ENCODE peak calls at places on chromosomes 3 and 15, in eight cellular contexts. One of them, this sample, is unnamed.

GRCh38 chr3:111723293-111723963 is 128.3 kb upstream of the ZBED2 start:
- DNase-seq in cardiac fibroblast: peak
- DNase-seq in NCI-H526 treated with DMSO at 0.1 percent for 48 hours: no peak
- DNase-seq in GM23248: peak
- DNase-seq in NCI-H1092: no peak
- DNase-seq in T1000: no peak
- DNase-seq in GDM1: no peak
- DNase-seq in stimulated activated CD4-positive, alpha-beta T cell treated with anti-CD3 and anti-CD28 coated beads, Interleukin-2, amount 100 ng/mL, for 48 hours: no peak
- DNase-seq in this sample: no peak

GRCh38 chr3:171429635-171430034 is 30.6 kb downstream of the TNIK start:
- DNase-seq in cardiac fibroblast: no peak
- DNase-seq in NCI-H526 treated with DMSO at 0.1 percent for 48 hours: no peak
- DNase-seq in GM23248: no peak
- DNase-seq in NCI-H1092: no peak
- DNase-seq in T1000: no peak
- DNase-seq in GDM1: no peak
- DNase-seq in stimulated activated CD4-positive, alpha-beta T cell treated with anti-CD3 and anti-CD28 coated beads, Interleukin-2, amount 100 ng/mL, for 48 hours: no peak
- DNase-seq in this sample: no peak

GRCh38 chr15:99454941-99455795 is 110.6 kb upstream of the MEF2A start:
- DNase-seq in cardiac fibroblast: peak
- DNase-seq in NCI-H526 treated with DMSO at 0.1 percent for 48 hours: no peak
- DNase-seq in GM23248: peak
- DNase-seq in NCI-H1092: no peak
- DNase-seq in T1000: peak
- DNase-seq in GDM1: no peak
- DNase-seq in stimulated activated CD4-positive, alpha-beta T cell treated with anti-CD3 and anti-CD28 coated beads, Interleukin-2, amount 100 ng/mL, for 48 hours: no peak
- DNase-seq in this sample: no peak

GRCh38 chr15:69713726-69714559 is 261.3 kb downstream of the RPLP1 start:
- DNase-seq in cardiac fibroblast: no peak
- DNase-seq in NCI-H526 treated with DMSO at 0.1 percent for 48 hours: no peak
- DNase-seq in GM23248: no peak
- DNase-seq in NCI-H1092: no peak
- DNase-seq in T1000: no peak
- DNase-seq in GDM1: no peak
- DNase-seq in stimulated activated CD4-positive, alpha-beta T cell treated with anti-CD3 and anti-CD28 coated beads, Interleukin-2, amount 100 ng/mL, for 48 hours: peak
- DNase-seq in this sample: no peak

GRCh38 chr15:77107531-77108355 is 36.8 kb upstream of the TSPAN3 start:
- DNase-seq in cardiac fibroblast: peak
- DNase-seq in NCI-H526 treated with DMSO at 0.1 percent for 48 hours: peak
- DNase-seq in GM23248: peak
- DNase-seq in NCI-H1092: peak
- DNase-seq in T1000: no peak
- DNase-seq in GDM1: no peak
- DNase-seq in stimulated activated CD4-positive, alpha-beta T cell treated with anti-CD3 and anti-CD28 coated beads, Interleukin-2, amount 100 ng/mL, for 48 hours: peak
- DNase-seq in this sample: no peak

GRCh38 chr3:171115667-171116066 is 89.1 kb upstream of the SLC2A2 start:
- DNase-seq in cardiac fibroblast: no peak
- DNase-seq in NCI-H526 treated with DMSO at 0.1 percent for 48 hours: no peak
- DNase-seq in GM23248: peak
- DNase-seq in NCI-H1092: no peak
- DNase-seq in T1000: no peak
- DNase-seq in GDM1: no peak
- DNase-seq in stimulated activated CD4-positive, alpha-beta T cell treated with anti-CD3 and anti-CD28 coated beads, Interleukin-2, amount 100 ng/mL, for 48 hours: no peak
- DNase-seq in this sample: no peak

GRCh38 chr3:190424478-190425439 is 24.9 kb downstream of the TMEM207 start:
- DNase-seq in cardiac fibroblast: peak
- DNase-seq in NCI-H526 treated with DMSO at 0.1 percent for 48 hours: peak
- DNase-seq in GM23248: peak
- DNase-seq in NCI-H1092: peak
- DNase-seq in T1000: peak
- DNase-seq in GDM1: no peak
- DNase-seq in stimulated activated CD4-positive, alpha-beta T cell treated with anti-CD3 and anti-CD28 coated beads, Interleukin-2, amount 100 ng/mL, for 48 hours: peak
- DNase-seq in this sample: peak

GRCh38 chr3:10697918-10698317 is 118.1 kb upstream of the SLC6A11 start:
- DNase-seq in cardiac fibroblast: no peak
- DNase-seq in NCI-H526 treated with DMSO at 0.1 percent for 48 hours: no peak
- DNase-seq in GM23248: no peak
- DNase-seq in NCI-H1092: no peak
- DNase-seq in T1000: no peak
- DNase-seq in GDM1: no peak
- DNase-seq in stimulated activated CD4-positive, alpha-beta T cell treated with anti-CD3 and anti-CD28 coated beads, Interleukin-2, amount 100 ng/mL, for 48 hours: no peak
- DNase-seq in this sample: no peak

GRCh38 chr3:115550285-115550741 is 73.0 kb upstream of the GAP43 start:
- DNase-seq in cardiac fibroblast: no peak
- DNase-seq in NCI-H526 treated with DMSO at 0.1 percent for 48 hours: no peak
- DNase-seq in GM23248: peak
- DNase-seq in NCI-H1092: no peak
- DNase-seq in T1000: no peak
- DNase-seq in GDM1: no peak
- DNase-seq in stimulated activated CD4-positive, alpha-beta T cell treated with anti-CD3 and anti-CD28 coated beads, Interleukin-2, amount 100 ng/mL, for 48 hours: no peak
- DNase-seq in this sample: no peak

GRCh38 chr3:185558395-185558794 is 6.0 kb upstream of the LIPH start:
- DNase-seq in cardiac fibroblast: no peak
- DNase-seq in NCI-H526 treated with DMSO at 0.1 percent for 48 hours: no peak
- DNase-seq in GM23248: peak
- DNase-seq in NCI-H1092: no peak
- DNase-seq in T1000: no peak
- DNase-seq in GDM1: no peak
- DNase-seq in stimulated activated CD4-positive, alpha-beta T cell treated with anti-CD3 and anti-CD28 coated beads, Interleukin-2, amount 100 ng/mL, for 48 hours: no peak
- DNase-seq in this sample: no peak

GRCh38 chr3:177284383-177284881 is 87.2 kb upstream of the TBL1XR1 start:
- DNase-seq in cardiac fibroblast: peak
- DNase-seq in NCI-H526 treated with DMSO at 0.1 percent for 48 hours: no peak
- DNase-seq in GM23248: peak
- DNase-seq in NCI-H1092: no peak
- DNase-seq in T1000: no peak
- DNase-seq in GDM1: no peak
- DNase-seq in stimulated activated CD4-positive, alpha-beta T cell treated with anti-CD3 and anti-CD28 coated beads, Interleukin-2, amount 100 ng/mL, for 48 hours: peak
- DNase-seq in this sample: peak

GRCh38 chr3:25971736-25972135 is 181.8 kb downstream of the OXSM start:
- DNase-seq in cardiac fibroblast: no peak
- DNase-seq in NCI-H526 treated with DMSO at 0.1 percent for 48 hours: no peak
- DNase-seq in GM23248: no peak
- DNase-seq in NCI-H1092: no peak
- DNase-seq in T1000: no peak
- DNase-seq in GDM1: no peak
- DNase-seq in stimulated activated CD4-positive, alpha-beta T cell treated with anti-CD3 and anti-CD28 coated beads, Interleukin-2, amount 100 ng/mL, for 48 hours: no peak
- DNase-seq in this sample: no peak

GRCh38 chr15:96473556-96473955 is 143.1 kb downstream of the NR2F2 start:
- DNase-seq in cardiac fibroblast: no peak
- DNase-seq in NCI-H526 treated with DMSO at 0.1 percent for 48 hours: no peak
- DNase-seq in GM23248: no peak
- DNase-seq in NCI-H1092: no peak
- DNase-seq in T1000: no peak
- DNase-seq in GDM1: no peak
- DNase-seq in stimulated activated CD4-positive, alpha-beta T cell treated with anti-CD3 and anti-CD28 coated beads, Interleukin-2, amount 100 ng/mL, for 48 hours: no peak
- DNase-seq in this sample: no peak

GRCh38 chr3:115789480-115789879 is 166.2 kb downstream of the GAP43 start:
- DNase-seq in cardiac fibroblast: no peak
- DNase-seq in NCI-H526 treated with DMSO at 0.1 percent for 48 hours: no peak
- DNase-seq in GM23248: no peak
- DNase-seq in NCI-H1092: no peak
- DNase-seq in T1000: no peak
- DNase-seq in GDM1: no peak
- DNase-seq in stimulated activated CD4-positive, alpha-beta T cell treated with anti-CD3 and anti-CD28 coated beads, Interleukin-2, amount 100 ng/mL, for 48 hours: no peak
- DNase-seq in this sample: no peak

GRCh38 chr3:158540066-158540465 is 30.9 kb upstream of the MLF1 start:
- DNase-seq in cardiac fibroblast: no peak
- DNase-seq in NCI-H526 treated with DMSO at 0.1 percent for 48 hours: no peak
- DNase-seq in GM23248: no peak
- DNase-seq in NCI-H1092: no peak
- DNase-seq in T1000: no peak
- DNase-seq in GDM1: no peak
- DNase-seq in stimulated activated CD4-positive, alpha-beta T cell treated with anti-CD3 and anti-CD28 coated beads, Interleukin-2, amount 100 ng/mL, for 48 hours: no peak
- DNase-seq in this sample: no peak

GRCh38 chr15:89362203-89363101 is 27.8 kb upstream of the POLG start:
- DNase-seq in cardiac fibroblast: no peak
- DNase-seq in NCI-H526 treated with DMSO at 0.1 percent for 48 hours: peak
- DNase-seq in GM23248: no peak
- DNase-seq in NCI-H1092: peak
- DNase-seq in T1000: no peak
- DNase-seq in GDM1: no peak
- DNase-seq in stimulated activated CD4-positive, alpha-beta T cell treated with anti-CD3 and anti-CD28 coated beads, Interleukin-2, amount 100 ng/mL, for 48 hours: no peak
- DNase-seq in this sample: no peak

GRCh38 chr3:182436547-182436946 is 356.8 kb upstream of the ATP11B start:
- DNase-seq in cardiac fibroblast: no peak
- DNase-seq in NCI-H526 treated with DMSO at 0.1 percent for 48 hours: peak
- DNase-seq in GM23248: no peak
- DNase-seq in NCI-H1092: peak
- DNase-seq in T1000: no peak
- DNase-seq in GDM1: no peak
- DNase-seq in stimulated activated CD4-positive, alpha-beta T cell treated with anti-CD3 and anti-CD28 coated beads, Interleukin-2, amount 100 ng/mL, for 48 hours: no peak
- DNase-seq in this sample: no peak

GRCh38 chr3:141057951-141058800 is 7.0 kb downstream of the SPSB4 start:
- DNase-seq in cardiac fibroblast: no peak
- DNase-seq in NCI-H526 treated with DMSO at 0.1 percent for 48 hours: no peak
- DNase-seq in GM23248: no peak
- DNase-seq in NCI-H1092: no peak
- DNase-seq in T1000: no peak
- DNase-seq in GDM1: no peak
- DNase-seq in stimulated activated CD4-positive, alpha-beta T cell treated with anti-CD3 and anti-CD28 coated beads, Interleukin-2, amount 100 ng/mL, for 48 hours: no peak
- DNase-seq in this sample: no peak

GRCh38 chr15:44194397-44195150 is 497 bp downstream of the FRMD5 start:
- DNase-seq in cardiac fibroblast: peak
- DNase-seq in NCI-H526 treated with DMSO at 0.1 percent for 48 hours: peak
- DNase-seq in GM23248: peak
- DNase-seq in NCI-H1092: peak
- DNase-seq in T1000: peak
- DNase-seq in GDM1: no peak
- DNase-seq in stimulated activated CD4-positive, alpha-beta T cell treated with anti-CD3 and anti-CD28 coated beads, Interleukin-2, amount 100 ng/mL, for 48 hours: peak
- DNase-seq in this sample: no peak

GRCh38 chr15:50024183-50024795 is 94.7 kb downstream of the ATP8B4 start:
- DNase-seq in cardiac fibroblast: peak
- DNase-seq in NCI-H526 treated with DMSO at 0.1 percent for 48 hours: no peak
- DNase-seq in GM23248: no peak
- DNase-seq in NCI-H1092: no peak
- DNase-seq in T1000: no peak
- DNase-seq in GDM1: no peak
- DNase-seq in stimulated activated CD4-positive, alpha-beta T cell treated with anti-CD3 and anti-CD28 coated beads, Interleukin-2, amount 100 ng/mL, for 48 hours: no peak
- DNase-seq in this sample: no peak